ENCODE peak calls at places on chromosomes 4 and X, in nine cellular contexts. B is OCI-LY7, C is uterus, E is tibial artery, U is aorta, N is heart left ventricle, A is A549, Z is esophagus squamous epithelium, I is left ventricle myocardium inferior. M is an unnamed sample. For H3K9me3 and H3K4me1, the result is how much of the 10 kb centered on the place peaks cover.

GRCh38 chr4:84319124-84319523 is 180.0 kb downstream of the NKX6-1 start:
- DNase-seq in C (no peak), U (peak), I (no peak), N (no peak), B (no peak), A (no peak), E (no peak), Z (no peak), M (no peak)

GRCh38 chr4:157222764-157223145 is 2.2 kb downstream of the GRIA2 start:
- DNase-seq in I (no peak), C (no peak), E (no peak), A (no peak), N (no peak), Z (no peak), U (no peak), B (no peak), M (no peak)

GRCh38 chrX:129791961-129792570 is 12.3 kb downstream of the SASH3 start:
- DNase-seq in E (no peak), N (no peak), I (no peak), A (no peak), C (no peak), Z (no peak), B (no peak), U (no peak), M (no peak)

GRCh38 chr4:153152453-153153338 is 51.5 kb upstream of the TRIM2 start:
- DNase-seq in C (no peak), Z (no peak), N (peak), A (no peak), U (peak), I (peak), E (no peak), B (no peak), M (peak)

GRCh38 chr4:4602468-4602867 is 60.6 kb upstream of the STX18 start:
- DNase-seq in Z (no peak), A (no peak), N (no peak), I (no peak), U (no peak), E (no peak), B (no peak), C (no peak), M (no peak)

GRCh38 chrX:70621743-70622142 is 177.1 kb downstream of the DLG3 start:
- DNase-seq in N (no peak), A (no peak), B (no peak), E (no peak), Z (no peak), U (no peak), I (no peak), C (no peak), M (no peak)

GRCh38 chrX:40734956-40735317 is 405 bp downstream of the MED14 start:
- DNase-seq in B (peak), E (no peak), C (peak), I (no peak), U (no peak), Z (no peak), N (peak), A (peak), M (no peak)

GRCh38 chr4:76363556-76364290 is 57.2 kb downstream of the STBD1 start:
- DNase-seq in B (no peak), Z (no peak), U (no peak), N (no peak), A (no peak), I (no peak), E (no peak), C (no peak), M (no peak)

GRCh38 chr4:156884183-156884582 is 87.4 kb downstream of the PDGFC start:
- DNase-seq in Z (no peak), U (no peak), B (no peak), N (no peak), E (no peak), I (no peak), A (no peak), C (no peak), M (no peak)

GRCh38 chr4:166602068-166602467 is 632.2 kb downstream of the SPOCK3 start:
- DNase-seq in N (no peak), B (no peak), I (no peak), U (no peak), E (no peak), C (no peak), Z (no peak), A (no peak), M (no peak)

GRCh38 chr4:40280586-40280985 is 54.5 kb upstream of the CHRNA9 start:
- DNase-seq in C (no peak), B (peak), U (no peak), A (no peak), Z (no peak), E (no peak), I (no peak), N (no peak), M (no peak)

GRCh38 chr4:96407651-96408342 is 567.9 kb downstream of the PDHA2 start:
- DNase-seq in N (no peak), B (no peak), Z (no peak), E (no peak), A (no peak), C (no peak), U (no peak), I (no peak), M (no peak)

GRCh38 chr4:87007345-87008181 is 72.8 kb downstream of the AFF1 start:
- DNase-seq in I (peak), A (no peak), U (peak), B (peak), C (peak), E (peak), Z (no peak), N (peak), M (no peak)

DNA sequence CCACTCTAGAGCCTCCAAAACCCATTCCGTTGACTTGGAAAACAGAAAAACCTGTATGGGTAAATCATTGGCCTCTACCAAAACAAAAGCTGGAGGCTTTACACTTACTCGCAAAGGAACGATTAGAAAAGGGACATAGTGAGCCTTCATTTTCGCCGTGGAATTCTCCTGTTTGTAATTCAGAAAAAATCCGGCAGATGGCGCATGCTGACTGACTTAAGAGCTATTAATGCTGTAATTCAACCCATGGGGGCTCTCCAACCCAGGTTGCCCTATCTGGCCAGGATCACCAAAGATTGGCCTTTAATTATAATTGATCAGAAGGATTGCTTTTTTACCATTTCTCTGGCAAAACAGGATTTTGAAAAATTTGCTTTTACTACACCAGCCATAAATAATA is 60.8 kb downstream of the ZNF732 start:
- DNase-seq in N (peak), E (no peak), A (no peak), B (peak), Z (no peak), I (no peak), C (peak), U (no peak), M (no peak)
- H3K9me3 ChIP-seq in N (under half), E (under half), A (under half), B (under half), Z (under half), I (under half), C (under half), U (under half), M (under half)

GRCh38 chr4:128553665-128554515 is 255.6 kb upstream of the JADE1 start:
- DNase-seq in C (no peak), I (no peak), N (no peak), B (no peak), U (no peak), Z (no peak), A (no peak), E (no peak), M (no peak)
- H3K4me3 ChIP-seq in C (peak), I (peak), N (peak), B (no peak), U (peak), Z (peak), A (peak), E (peak), M (peak)

GRCh38 chrX:12753366-12753765 is 37.8 kb upstream of the PRPS2 start:
- DNase-seq in A (no peak), I (no peak), C (no peak), U (no peak), B (no peak), N (no peak), E (no peak), Z (no peak), M (no peak)

GRCh38 chrX:12751887-12752286 is 39.3 kb upstream of the PRPS2 start:
- DNase-seq in I (no peak), B (no peak), U (no peak), N (no peak), A (no peak), E (no peak), Z (no peak), C (no peak), M (no peak)

GRCh38 chrX:12747433-12747832 is 43.8 kb upstream of the PRPS2 start:
- DNase-seq in C (no peak), B (no peak), A (no peak), U (no peak), E (no peak), I (no peak), N (no peak), Z (no peak), M (no peak)
- H3K4me1 ChIP-seq in C (under half), B (under half), A (under half), U (under half), E (under half), I (under half), N (under half), Z (under half), M (under half)

DNA sequence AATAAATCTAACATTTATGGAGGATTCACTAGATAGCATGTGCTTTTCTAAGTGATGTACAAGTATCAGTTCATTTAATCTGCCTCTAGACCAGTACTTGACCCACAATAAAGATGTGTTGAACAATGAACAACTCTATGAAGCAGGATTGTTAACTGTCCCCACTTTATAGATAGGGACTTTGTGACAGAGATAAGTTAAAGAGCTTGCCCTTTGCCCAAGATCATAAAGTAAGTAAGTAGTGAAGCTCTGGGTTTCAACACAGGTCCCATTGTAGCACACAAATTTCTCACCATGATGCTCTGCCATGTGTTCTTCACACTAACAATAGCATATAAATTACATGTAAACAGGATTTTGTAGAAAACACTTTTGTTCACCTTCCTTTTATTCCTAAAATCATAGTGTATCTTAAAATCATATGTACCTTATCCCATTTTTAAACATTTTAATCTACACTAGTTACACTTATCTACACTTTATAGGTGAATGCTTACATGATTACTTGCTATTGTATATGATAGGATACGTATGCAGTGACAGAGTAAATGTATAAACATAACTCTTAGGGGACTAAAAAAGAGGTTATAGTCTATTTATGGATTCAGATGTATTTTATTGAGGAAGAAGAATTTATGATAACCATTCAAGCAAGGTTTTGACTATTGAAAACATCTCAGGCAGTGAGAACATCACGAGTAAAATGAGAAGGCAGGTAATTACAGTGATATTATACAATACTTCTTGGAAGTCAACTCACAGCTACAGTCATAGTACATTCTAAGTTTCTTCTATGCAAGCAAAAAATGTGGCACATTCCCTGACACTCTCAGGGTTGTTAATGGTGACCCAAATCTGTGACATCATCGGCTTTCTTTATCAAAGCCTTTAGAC is 2275.0 kb downstream of the PCDH7 start:
- DNase-seq in N (no peak), U (no peak), I (no peak), E (no peak), A (no peak), B (no peak), C (no peak), Z (no peak), M (no peak)
- H3K9me3 ChIP-seq in N (under half), U (under half), I (under half), E (under half), A (under half), B (under half), C (under half), Z (under half), M (under half)